ENCODE peak calls at places on chromosomes 16 and 17, in seven cellular contexts. R is H7, S is HTR-8/SVneo, J is cardiac fibroblast, G is dorsolateral prefrontal cortex, U is NCI-H524, V is HFFc6. Y is an unnamed sample.

GRCh38 chr16:12027091-12027490 is 50.6 kb downstream of the SNX29 start:
- DNase-seq in R (peak), S (no peak), J (no peak), G (peak), U (no peak), V (no peak), Y (peak)

GRCh38 chr16:13036600-13036999 is 135.2 kb downstream of the SHISA9 start:
- DNase-seq in R (no peak), S (no peak), J (peak), G (no peak), U (no peak), V (no peak), Y (peak)

GRCh38 chr17:35947156-35947585 is 3.7 kb upstream of the LYZL6 start:
- DNase-seq in R (peak), S (peak), J (peak), G (peak), U (peak), V (peak), Y (peak)

GRCh38 chr16:19377864-19378263 is 39.8 kb upstream of the TMC5 start:
- DNase-seq in R (no peak), S (no peak), J (peak), G (no peak), U (no peak), V (no peak), Y (no peak)

GRCh38 chr17:66593116-66593515 is 241.8 kb upstream of the CACNG5 start:
- DNase-seq in R (no peak), S (no peak), J (no peak), G (no peak), U (no peak), V (no peak), Y (no peak)

GRCh38 chr16:1770328-1771071 is 843 bp downstream of the NME3 start:
- DNase-seq in R (peak), S (no peak), J (peak), G (peak), U (no peak), V (peak), Y (peak)

GRCh38 chr17:4908301-4908700 is 5.4 kb upstream of the CHRNE start:
- DNase-seq in R (peak), S (no peak), J (no peak), G (no peak), U (no peak), V (peak), Y (peak)

GRCh38 chr16:14015461-14015860 is 55.7 kb upstream of the MRTFB start:
- DNase-seq in R (no peak), S (no peak), J (no peak), G (no peak), U (no peak), V (no peak), Y (no peak)

GRCh38 chr17:65556014-65556909 is 5.2 kb downstream of the AXIN2 start:
- DNase-seq in R (peak), S (peak), J (peak), G (peak), U (peak), V (peak), Y (peak)

GRCh38 chr17:17021194-17021863 is 20.9 kb upstream of the MPRIP start:
- DNase-seq in R (peak), S (no peak), J (no peak), G (no peak), U (no peak), V (no peak), Y (peak)

GRCh38 chr16:27646811-27647210 is 96.9 kb downstream of the KATNIP start:
- DNase-seq in R (no peak), S (no peak), J (peak), G (no peak), U (no peak), V (no peak), Y (no peak)

GRCh38 chr17:29116652-29117439 is 63.4 kb downstream of the MYO18A start:
- DNase-seq in R (peak), S (peak), J (peak), G (peak), U (peak), V (peak), Y (peak)

GRCh38 chr16:81410643-81411235 is 33.9 kb upstream of the CMIP start:
- DNase-seq in R (peak), S (no peak), J (no peak), G (no peak), U (peak), V (no peak), Y (no peak)

GRCh38 chr17:6666557-6666956 is 15.0 kb downstream of the C17orf100 start:
- DNase-seq in R (no peak), S (no peak), J (no peak), G (no peak), U (no peak), V (no peak), Y (no peak)

GRCh38 chr17:79082311-79083190 is 7.9 kb downstream of the ENGASE start:
- DNase-seq in R (peak), S (peak), J (peak), G (peak), U (peak), V (no peak), Y (peak)

GRCh38 chr16:10949424-10949970 is 5.1 kb downstream of the CLEC16A start:
- DNase-seq in R (peak), S (no peak), J (peak), G (no peak), U (no peak), V (no peak), Y (peak)

GRCh38 chr16:57538235-57538711 is 1.9 kb upstream of the CCDC102A start:
- DNase-seq in R (peak), S (no peak), J (no peak), G (peak), U (no peak), V (no peak), Y (no peak)

GRCh38 chr17:81437221-81437651 is 42.0 kb downstream of the BAHCC1 start:
- DNase-seq in R (no peak), S (no peak), J (no peak), G (no peak), U (no peak), V (no peak), Y (no peak)

GRCh38 chr17:80036715-80037477 is 454 bp downstream of the CCDC40 start:
- DNase-seq in R (peak), S (no peak), J (peak), G (no peak), U (peak), V (peak), Y (peak)

GRCh38 chr16:73152731-73153130 is 104.8 kb upstream of the ZFHX3 start:
- DNase-seq in R (peak), S (no peak), J (no peak), G (no peak), U (peak), V (no peak), Y (no peak)

GRCh38 chr17:9715503-9716016 is 70.2 kb downstream of the USP43 start:
- DNase-seq in R (no peak), S (no peak), J (no peak), G (no peak), U (no peak), V (no peak), Y (no peak)

GRCh38 chr16:71854369-71854948 is 8.7 kb downstream of the ATXN1L start:
- DNase-seq in R (no peak), S (no peak), J (no peak), G (no peak), U (no peak), V (no peak), Y (no peak)

GRCh38 chr16:2339521-2340484 is 725 bp downstream of the ABCA3 start:
- DNase-seq in R (peak), S (peak), J (peak), G (peak), U (peak), V (no peak), Y (peak)

GRCh38 chr17:44826123-44826790 is 3.8 kb downstream of the GJC1 start:
- DNase-seq in R (no peak), S (no peak), J (peak), G (no peak), U (no peak), V (peak), Y (no peak)

GRCh38 chr17:73833779-73834613 is 189.8 kb upstream of the SDK2 start:
- DNase-seq in R (no peak), S (no peak), J (no peak), G (no peak), U (no peak), V (no peak), Y (peak)

GRCh38 chr16:31451681-31452351 is 7.5 kb upstream of the ARMC5 start:
- DNase-seq in R (peak), S (peak), J (peak), G (peak), U (peak), V (peak), Y (peak)

GRCh38 chr17:77872714-77873517 is 85.6 kb upstream of the TNRC6C start:
- DNase-seq in R (no peak), S (no peak), J (no peak), G (no peak), U (peak), V (no peak), Y (no peak)

GRCh38 chr17:72797142-72797541 is 295.3 kb downstream of the SLC39A11 start:
- DNase-seq in R (no peak), S (no peak), J (no peak), G (no peak), U (no peak), V (no peak), Y (no peak)

GRCh38 chr17:65593870-65594584 is 32.6 kb upstream of the AXIN2 start:
- DNase-seq in R (peak), S (no peak), J (peak), G (no peak), U (no peak), V (no peak), Y (peak)

GRCh38 chr16:85330694-85331188 is 218.5 kb upstream of the CIBAR2 start:
- DNase-seq in R (peak), S (peak), J (peak), G (no peak), U (peak), V (peak), Y (peak)

GRCh38 chr16:54284931-54285413 is 1.6 kb downstream of the IRX3 start:
- DNase-seq in R (peak), S (no peak), J (peak), G (no peak), U (peak), V (no peak), Y (peak)

GRCh38 chr17:74779948-74780400 is 3.8 kb upstream of the NAT9 start:
- DNase-seq in R (no peak), S (no peak), J (no peak), G (no peak), U (no peak), V (no peak), Y (no peak)

GRCh38 chr17:7038025-7038862 is 2.4 kb downstream of the SLC16A13 start:
- DNase-seq in R (peak), S (no peak), J (no peak), G (no peak), U (no peak), V (no peak), Y (no peak)

GRCh38 chr17:81973432-81973831 is 4.0 kb upstream of the ASPSCR1 start:
- DNase-seq in R (no peak), S (no peak), J (no peak), G (no peak), U (no peak), V (no peak), Y (no peak)

GRCh38 chr17:70390059-70390458 is 220.7 kb downstream of the KCNJ2 start:
- DNase-seq in R (no peak), S (no peak), J (no peak), G (no peak), U (no peak), V (no peak), Y (no peak)